ENCODE peak calls at places on chromosomes 6 and 20, in seven cellular contexts. One of them, this sample, is unnamed.

GRCh38 chr6:104640141-104640700 is 219.5 kb downstream of the HACE1 start:
- DNase-seq in A549: no peak
- DNase-seq in occipital lobe: no peak
- DNase-seq in T-helper 9 cell: no peak
- DNase-seq in pulmonary artery endothelial cell: no peak
- DNase-seq in AG08396: no peak
- DNase-seq in neuronal stem cell: no peak
- DNase-seq in this sample: no peak

GRCh38 chr20:52172392-52173047 is 19.1 kb downstream of the ZFP64 start:
- DNase-seq in AG08396: no peak
- DNase-seq in T-helper 9 cell: no peak
- DNase-seq in pulmonary artery endothelial cell: no peak
- DNase-seq in A549: no peak
- DNase-seq in neuronal stem cell: no peak
- DNase-seq in occipital lobe: no peak
- DNase-seq in this sample: no peak

GRCh38 chr20:53751394-53752368 is 158.0 kb upstream of the ZNF217 start:
- DNase-seq in neuronal stem cell: no peak
- DNase-seq in AG08396: no peak
- DNase-seq in occipital lobe: peak
- DNase-seq in T-helper 9 cell: no peak
- DNase-seq in A549: peak
- DNase-seq in pulmonary artery endothelial cell: no peak
- DNase-seq in this sample: no peak

GRCh38 chr6:114735118-114735730 is 392.4 kb upstream of the HS3ST5 start:
- DNase-seq in T-helper 9 cell: no peak
- DNase-seq in pulmonary artery endothelial cell: no peak
- DNase-seq in neuronal stem cell: no peak
- DNase-seq in A549: no peak
- DNase-seq in AG08396: no peak
- DNase-seq in occipital lobe: no peak
- DNase-seq in this sample: no peak

GRCh38 chr6:27592481-27593199 is 119.7 kb upstream of the ZNF184 start:
- DNase-seq in A549: peak
- DNase-seq in neuronal stem cell: peak
- DNase-seq in AG08396: peak
- DNase-seq in pulmonary artery endothelial cell: no peak
- DNase-seq in T-helper 9 cell: no peak
- DNase-seq in occipital lobe: no peak
- DNase-seq in this sample: no peak

GRCh38 chr6:138765896-138766487 is 7.6 kb upstream of the CCDC28A start:
- DNase-seq in T-helper 9 cell: no peak
- DNase-seq in neuronal stem cell: no peak
- DNase-seq in AG08396: peak
- DNase-seq in A549: peak
- DNase-seq in occipital lobe: no peak
- DNase-seq in pulmonary artery endothelial cell: peak
- DNase-seq in this sample: no peak

GRCh38 chr6:6856538-6857523 is 250.9 kb upstream of the RREB1 start:
- DNase-seq in T-helper 9 cell: no peak
- DNase-seq in pulmonary artery endothelial cell: no peak
- DNase-seq in A549: peak
- DNase-seq in occipital lobe: no peak
- DNase-seq in AG08396: peak
- DNase-seq in neuronal stem cell: no peak
- DNase-seq in this sample: no peak

GRCh38 chr20:34150616-34151015 is 38.6 kb upstream of the EIF2S2 start:
- DNase-seq in occipital lobe: no peak
- DNase-seq in AG08396: no peak
- DNase-seq in neuronal stem cell: no peak
- DNase-seq in T-helper 9 cell: no peak
- DNase-seq in pulmonary artery endothelial cell: no peak
- DNase-seq in A549: no peak
- DNase-seq in this sample: no peak

GRCh38 chr6:48194596-48195295 is 83.7 kb upstream of the PTCHD4 start:
- DNase-seq in A549: no peak
- DNase-seq in occipital lobe: no peak
- DNase-seq in AG08396: no peak
- DNase-seq in T-helper 9 cell: no peak
- DNase-seq in pulmonary artery endothelial cell: no peak
- DNase-seq in neuronal stem cell: no peak
- DNase-seq in this sample: no peak

GRCh38 chr6:37787216-37787615 is 32.3 kb upstream of the ZFAND3 start:
- DNase-seq in A549: no peak
- DNase-seq in neuronal stem cell: no peak
- DNase-seq in AG08396: no peak
- DNase-seq in occipital lobe: no peak
- DNase-seq in T-helper 9 cell: no peak
- DNase-seq in pulmonary artery endothelial cell: no peak
- DNase-seq in this sample: no peak

GRCh38 chr6:31572041-31572911 is at the start of gene LTA:
- DNase-seq in occipital lobe: no peak
- DNase-seq in pulmonary artery endothelial cell: no peak
- DNase-seq in AG08396: no peak
- DNase-seq in T-helper 9 cell: peak
- DNase-seq in A549: no peak
- DNase-seq in neuronal stem cell: no peak
- DNase-seq in this sample: peak

GRCh38 chr6:33317418-33317667 is 201 bp downstream of the ZBTB22 start:
- DNase-seq in occipital lobe: no peak
- DNase-seq in neuronal stem cell: no peak
- DNase-seq in AG08396: peak
- DNase-seq in T-helper 9 cell: no peak
- DNase-seq in A549: no peak
- DNase-seq in pulmonary artery endothelial cell: no peak
- DNase-seq in this sample: peak

This sample was measured in effector CD8-positive, alpha-beta T cell.